ENCODE peak calls at places on chromosomes 16 and 17, in eight cellular contexts. W, M, A, L, P, C, J and S are unnamed samples.

GRCh38 chr16:78195868-78196267 is 96.4 kb downstream of the WWOX start:
- DNase-seq in W (no peak), A (no peak), C (no peak), L (no peak), J (no peak), M (no peak), P (no peak), S (no peak)

GRCh38 chr17:31595076-31595475 is 203.6 kb downstream of the RAB11FIP4 start:
- DNase-seq in A (no peak), M (no peak), P (no peak), J (no peak), W (no peak), L (no peak), C (no peak), S (no peak)

GRCh38 chr16:53714080-53715050 is 10.4 kb downstream of the FTO start:
- DNase-seq in J (no peak), W (peak), P (no peak), C (no peak), A (no peak), M (no peak), L (no peak), S (no peak)

GRCh38 chr16:23781176-23781575 is 26.4 kb downstream of the CHP2 start:
- DNase-seq in M (no peak), L (no peak), A (no peak), C (no peak), P (no peak), W (no peak), J (no peak), S (no peak)

GRCh38 chr16:31453255-31454204 is 5.8 kb upstream of the ARMC5 start:
- DNase-seq in P (no peak), L (peak), C (no peak), A (no peak), J (no peak), W (no peak), M (no peak), S (no peak)

GRCh38 chr17:74008196-74008595 is 195.3 kb upstream of the RPL38 start:
- DNase-seq in M (no peak), J (no peak), C (no peak), L (no peak), W (peak), P (no peak), A (peak), S (peak)

GRCh38 chr17:77572851-77573250 is 385.7 kb upstream of the TNRC6C start:
- DNase-seq in C (no peak), L (no peak), A (no peak), P (no peak), M (no peak), J (no peak), W (no peak), S (no peak)

GRCh38 chr17:37710344-37710886 is 34.4 kb downstream of the HNF1B start:
- DNase-seq in A (peak), J (no peak), W (peak), M (no peak), C (no peak), P (no peak), L (peak), S (peak)

GRCh38 chr16:49795513-49795912 is 60.4 kb downstream of the ZNF423 start:
- DNase-seq in W (no peak), A (no peak), M (no peak), L (no peak), J (no peak), P (no peak), C (no peak), S (no peak)

GRCh38 chr16:68973611-68974120 is 130.3 kb downstream of the TANGO6 start:
- DNase-seq in M (no peak), A (no peak), W (no peak), C (no peak), J (no peak), P (no peak), L (no peak), S (no peak)

GRCh38 chr16:72051818-72052217 is 2.5 kb upstream of the HP start:
- DNase-seq in C (no peak), A (no peak), L (no peak), P (no peak), J (no peak), M (no peak), W (no peak), S (no peak)